ENCODE peak calls at places on chromosomes 3 and 15, in ten cellular contexts. O is Peyer's patch, N is ovary, A is A549, W is uterus, F is stomach, S is IMR-90, V is upper lobe of left lung, Y is tibial nerve, E is heart left ventricle. M is an unnamed sample.

GRCh38 chr3:13022348-13023250 is 50.6 kb downstream of the IQSEC1 start:
- DNase-seq in S (peak; percentile 89), O (peak; percentile 81), N (peak; percentile 88), E (peak; percentile 90), Y (peak; percentile 53), A (peak; percentile 42), F (peak; percentile 39), W (peak; percentile 76), V (peak; percentile 87), M (no peak)

GRCh38 chr3:126343675-126344074 is 13.5 kb downstream of the KLF15 start:
- DNase-seq in N (no peak), F (no peak), Y (no peak), O (no peak), V (peak; percentile 79), A (no peak), E (peak; percentile 44), S (no peak), W (peak; percentile 11), M (peak; percentile 81)

GRCh38 chr3:52539010-52539653 is 2.7 kb downstream of the UQCC5 start:
- DNase-seq in V (no peak), S (no peak), O (no peak), W (no peak), A (no peak), Y (no peak), E (no peak), N (no peak), F (no peak), M (no peak)

GRCh38 chr15:81296673-81297072 is 27.3 kb downstream of the STARD5 start:
- DNase-seq in Y (no peak), N (no peak), V (no peak), E (peak; percentile 79), O (peak; percentile 93), F (peak; percentile 61), A (no peak), W (no peak), S (no peak), M (no peak)

GRCh38 chr15:59369597-59369996 is 3.1 kb downstream of the MYO1E start:
- DNase-seq in F (no peak), A (no peak), O (no peak), W (no peak), S (no peak), E (no peak), N (no peak), Y (no peak), V (no peak), M (no peak)

GRCh38 chr15:51403072-51403878 is 61.8 kb downstream of the GLDN start:
- DNase-seq in E (no peak), V (no peak), F (no peak), O (no peak), S (peak; percentile 49), N (no peak), A (peak; percentile 59), W (no peak), Y (no peak), M (peak; percentile 11)

GRCh38 chr15:62850318-62850717 is 192.2 kb upstream of the TPM1 start:
- DNase-seq in F (peak; percentile 76), O (no peak), W (no peak), N (no peak), A (no peak), E (no peak), Y (no peak), S (no peak), V (no peak), M (no peak)

GRCh38 chr15:58957101-58957973 is 23.9 kb upstream of the SLTM start:
- DNase-seq in S (peak; percentile 58), V (no peak), Y (no peak), A (peak; percentile 88), O (peak; percentile 65), E (no peak), N (no peak), F (peak; percentile 39), W (peak; percentile 44), M (peak; percentile 36)

GRCh38 chr3:130601662-130602061 is 84.7 kb downstream of the COL6A6 start:
- DNase-seq in O (no peak), F (no peak), A (no peak), Y (no peak), V (no peak), W (no peak), E (no peak), S (peak; percentile 40), N (no peak), M (no peak)

GRCh38 chr3:107956991-107957467 is 133.8 kb downstream of the CD47 start:
- DNase-seq in N (peak; percentile 84), F (peak; percentile 66), V (peak; percentile 54), A (no peak), O (no peak), S (peak; percentile 14), W (peak; percentile 93), Y (peak; percentile 79), E (peak; percentile 75), M (peak; percentile 80)

GRCh38 chr3:32340039-32340438 is 51.6 kb upstream of the CMTM7 start:
- DNase-seq in V (no peak), A (peak; percentile 61), Y (no peak), S (peak; percentile 35), F (no peak), O (no peak), W (no peak), E (no peak), N (no peak), M (no peak)

GRCh38 chr3:170256597-170256996 is 34.4 kb downstream of the PRKCI start:
- DNase-seq in E (no peak), N (no peak), V (no peak), A (no peak), Y (no peak), W (no peak), S (no peak), F (no peak), O (no peak), M (no peak)

GRCh38 chr3:170258105-170258487 is 35.9 kb downstream of the PRKCI start:
- DNase-seq in V (no peak), A (no peak), W (no peak), O (no peak), S (no peak), F (no peak), Y (no peak), E (no peak), N (no peak), M (no peak)

GRCh38 chr3:170257145-170257544 is 34.9 kb downstream of the PRKCI start:
- DNase-seq in O (no peak), E (no peak), Y (no peak), N (no peak), S (no peak), F (no peak), V (no peak), W (no peak), A (no peak), M (no peak)

GRCh38 chr3:170259853-170260386 is 37.7 kb downstream of the PRKCI start:
- DNase-seq in N (no peak), Y (no peak), F (no peak), O (no peak), W (no peak), S (peak; percentile 25), V (no peak), A (no peak), E (no peak), M (no peak)
- TF ChIP-seq POLR2A in N (no peak), Y (no peak), F (no peak), O (no peak), W (no peak), S (no peak), V (no peak), A (no peak), E (no peak), M (no peak)

GRCh38 chr15:78620839-78621421 is at the start of gene CHRNA3:
- DNase-seq in V (no peak), A (no peak), Y (no peak), F (peak; percentile 9), N (no peak), W (no peak), O (no peak), E (no peak), S (no peak), M (peak; percentile 74)

GRCh38 chr15:78620021-78620838 is 566 bp downstream of the CHRNA3 start:
- DNase-seq in A (peak; percentile 69), F (peak; percentile 23), N (no peak), Y (no peak), W (no peak), V (peak; percentile 80), O (no peak), S (no peak), E (no peak), M (peak; percentile 85)

GRCh38 chr15:78618064-78618463 is 2.7 kb downstream of the CHRNA3 start:
- DNase-seq in Y (no peak), O (no peak), F (peak; percentile 20), V (no peak), S (no peak), W (no peak), N (no peak), A (no peak), E (no peak), M (peak; percentile 70)

GRCh38 chr15:78618490-78618934 is 2.3 kb downstream of the CHRNA3 start:
- DNase-seq in W (peak; percentile 95), V (no peak), S (peak; percentile 81), F (peak; percentile 91), O (peak; percentile 87), Y (peak; percentile 87), E (peak; percentile 83), A (peak; percentile 89), N (peak; percentile 82), M (peak; percentile 90)

GRCh38 chr15:78619022-78619950 is 1.5 kb downstream of the CHRNA3 start:
- DNase-seq in F (peak; percentile 20), N (no peak), O (no peak), Y (no peak), E (no peak), A (no peak), S (no peak), V (no peak), W (no peak), M (peak; percentile 82)
- H3K4me3 ChIP-seq in F (no peak overlapping the region), N (no peak overlapping the region), O (no peak overlapping the region), Y (no peak overlapping the region), E (no peak overlapping the region), A (no peak overlapping the region), S (no peak overlapping the region), V (no peak overlapping the region), W (no peak overlapping the region), M (no peak overlapping the region)

DNA sequence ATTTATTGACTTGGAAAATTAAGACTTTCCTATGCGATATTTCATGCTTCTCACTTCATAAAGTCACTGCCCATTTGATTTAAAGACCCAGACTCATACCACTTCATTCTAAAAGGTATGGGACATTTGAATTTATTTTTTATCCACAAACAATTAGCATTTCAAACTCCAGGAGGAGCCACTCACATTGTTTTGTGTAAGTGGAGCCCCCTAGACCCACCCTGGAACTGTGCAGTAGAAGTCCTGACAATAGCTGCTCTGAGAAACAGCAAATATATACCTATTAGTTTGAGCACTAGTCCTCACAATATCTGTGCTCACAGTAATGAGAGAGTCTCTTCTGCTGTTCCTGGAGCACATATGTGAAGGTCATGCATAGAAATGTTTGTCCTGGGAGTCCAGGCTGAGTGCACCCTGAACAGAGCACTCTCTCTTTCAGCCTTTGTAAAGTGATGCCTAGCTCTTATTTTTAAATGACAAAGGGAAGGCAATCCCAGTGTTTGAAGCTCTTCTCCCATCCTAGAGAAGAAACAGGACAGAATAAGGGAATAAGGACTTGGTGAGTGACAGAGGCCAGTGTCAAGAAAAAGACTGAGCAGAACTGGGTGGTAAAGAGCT is 127.5 kb upstream of the STRIT1 start:
- DNase-seq in O (no peak), W (no peak), E (no peak), N (no peak), A (no peak), S (no peak), F (no peak), Y (no peak), V (no peak), M (no peak)
- TF ChIP-seq CTCF in O (no peak), W (no peak), E (no peak), N (no peak), A (no peak), S (no peak), F (no peak), Y (no peak), V (no peak), M (no peak)

GRCh38 chr15:44716983-44717602 is 5.8 kb downstream of the B2M start:
- DNase-seq in E (no peak), N (no peak), A (no peak), V (no peak), Y (no peak), W (no peak), F (no peak), O (no peak), S (no peak), M (no peak)
- TF ChIP-seq POLR2A in E (no peak), N (no peak), A (no peak), V (no peak), Y (no peak), W (no peak), F (no peak), O (no peak), S (no peak), M (no peak)